ENCODE peak calls at places on chromosomes 6 and 20, in four cellular contexts. B is IMR-90, O is neuronal stem cell, R is H1. T is an unnamed sample.

GRCh38 chr6:52910091-52910490 is 593 bp upstream of the GSTA3 start:
- DNase-seq in O (no peak), R (no peak), B (no peak), T (peak; percentile 94)

GRCh38 chr20:47181056-47181862 is 175.2 kb downstream of the ZMYND8 start:
- DNase-seq in B (peak; percentile 83), R (no peak), O (no peak), T (peak; percentile 60)

GRCh38 chr6:56902551-56903464 is 52.1 kb upstream of the BEND6 start:
- DNase-seq in B (peak; percentile 76), R (no peak), O (peak; percentile 14), T (no peak)

GRCh38 chr6:99945995-99946394 is 48.0 kb downstream of the MCHR2 start:
- DNase-seq in R (no peak), B (no peak), O (no peak), T (no peak)

GRCh38 chr6:101413773-101414172 is 20.3 kb downstream of the GRIK2 start:
- DNase-seq in B (no peak), O (no peak), R (no peak), T (no peak)

GRCh38 chr6:47536816-47537401 is 59.3 kb downstream of the CD2AP start:
- DNase-seq in O (no peak), R (no peak), B (no peak), T (no peak)

GRCh38 chr20:34045294-34045693 is 51.6 kb downstream of the RALY start:
- DNase-seq in R (no peak), B (peak; percentile 18), O (no peak), T (no peak)

GRCh38 chr6:82909551-82909950 is 156.1 kb downstream of the UBE3D start:
- DNase-seq in B (no peak), R (no peak), O (no peak), T (no peak)

GRCh38 chr6:149923327-149923986 is 536 bp upstream of the RAET1G start:
- DNase-seq in O (no peak), B (no peak), R (no peak), T (no peak)

GRCh38 chr6:159608961-159609673 is 83.9 kb downstream of the SOD2 start:
- DNase-seq in R (no peak), B (peak; percentile 28), O (no peak), T (peak; percentile 72)

GRCh38 chr6:20708367-20709124 is 174.3 kb downstream of the CDKAL1 start:
- DNase-seq in R (no peak), O (no peak), B (peak; percentile 31), T (no peak)

GRCh38 chr20:33668791-33669155 is 2.0 kb downstream of the ACTL10 start:
- DNase-seq in B (no peak), O (no peak), R (no peak), T (no peak)

GRCh38 chr6:56649053-56649769 is 6.5 kb upstream of the DST start:
- DNase-seq in R (no peak), B (no peak), O (no peak), T (no peak)

GRCh38 chr6:151161363-151161762 is 78.4 kb upstream of the AKAP12 start:
- DNase-seq in O (no peak), R (no peak), B (no peak), T (peak; percentile 49)

GRCh38 chr6:8651998-8652397 is 216.7 kb upstream of the SLC35B3 start:
- DNase-seq in R (no peak), O (no peak), B (no peak), T (no peak)

GRCh38 chr20:40082436-40082835 is 606.6 kb downstream of the MAFB start:
- DNase-seq in O (no peak), R (no peak), B (no peak), T (no peak)

GRCh38 chr6:139608872-139609271 is 234.4 kb upstream of the CITED2 start:
- DNase-seq in B (peak; percentile 83), O (no peak), R (no peak), T (no peak)

GRCh38 chr6:36050947-36051710 is 23.5 kb downstream of the MAPK14 start:
- DNase-seq in R (no peak), B (no peak), O (no peak), T (no peak)

GRCh38 chr20:24423794-24424307 is 45.6 kb upstream of the SYNDIG1 start:
- DNase-seq in O (no peak), R (no peak), B (no peak), T (no peak)

GRCh38 chr20:58408603-58409246 is 19.7 kb downstream of the VAPB start:
- DNase-seq in R (no peak), B (no peak), O (no peak), T (no peak)

GRCh38 chr6:125030969-125031368 is 68.7 kb downstream of the RNF217 start:
- DNase-seq in O (no peak), B (no peak), R (no peak), T (no peak)

GRCh38 chr6:33851959-33852358 is 48.2 kb upstream of the MLN start:
- DNase-seq in B (no peak), R (peak; percentile 71), O (peak; percentile 15), T (no peak)

GRCh38 chr6:73514746-73515110 is 6.1 kb downstream of the EEF1A1 start:
- DNase-seq in R (no peak), O (no peak), B (peak; percentile 34), T (no peak)

GRCh38 chr20:54176610-54177009 is 2.8 kb upstream of the CYP24A1 start:
- DNase-seq in O (no peak), B (no peak), R (no peak), T (peak; percentile 86)

GRCh38 chr6:105991561-105992314 is 94.4 kb upstream of the PRDM1 start:
- DNase-seq in O (no peak), B (no peak), R (peak; percentile 67), T (peak; percentile 65)

DNA sequence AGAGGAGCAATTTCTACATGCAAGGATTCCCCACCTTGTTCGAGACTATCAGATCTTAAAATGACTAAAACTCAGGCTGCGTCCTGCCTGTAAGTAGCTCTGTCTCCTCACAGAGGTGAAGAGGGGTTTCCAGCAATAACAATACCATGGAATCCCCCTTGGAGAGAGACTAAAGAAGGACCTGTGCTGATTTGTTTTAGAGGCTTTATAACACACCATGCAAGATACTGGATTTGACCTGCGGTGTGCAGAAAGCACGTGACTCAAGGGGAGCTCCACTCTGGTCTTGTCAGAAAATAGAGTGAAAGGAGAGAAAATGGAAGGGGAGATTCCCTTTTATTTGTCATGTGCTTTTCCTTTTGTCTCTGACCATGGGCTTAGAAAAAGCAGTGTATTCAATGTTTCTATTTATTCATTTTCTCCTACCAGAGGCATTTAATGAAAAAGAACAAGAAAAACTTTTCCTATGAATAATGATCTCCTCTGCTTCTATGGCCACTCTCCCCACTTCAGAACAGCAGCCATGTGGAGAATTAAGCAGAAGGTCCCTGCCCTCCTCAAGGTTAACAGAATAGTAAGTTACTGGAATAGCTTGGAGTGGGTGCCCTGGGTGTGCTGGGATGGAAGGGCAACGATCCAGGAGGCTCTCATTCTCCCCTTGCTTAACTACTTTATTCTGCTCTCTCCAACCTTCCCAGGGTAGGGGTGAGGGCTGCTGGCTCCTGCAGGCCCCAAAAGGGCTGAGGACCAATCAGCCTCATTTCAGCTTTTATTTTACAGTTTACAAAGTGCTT is 19.2 kb upstream of the MRPS10 start:
- DNase-seq in R (no peak), O (no peak), B (no peak), T (no peak)
- H3K14ac ChIP-seq in R (no peak overlapping the region), O (no peak overlapping the region), B (no peak overlapping the region), T (no peak overlapping the region)

GRCh38 chr6:26288155-26288554 is 76.8 kb upstream of the BTN3A2 start:
- DNase-seq in R (no peak), O (no peak), B (no peak), T (no peak)

GRCh38 chr6:26286168-26286854 is 78.7 kb upstream of the BTN3A2 start:
- DNase-seq in B (peak; percentile 68), R (peak; percentile 86), O (peak; percentile 75), T (peak; percentile 59)

GRCh38 chr6:26280409-26280808 is 84.6 kb upstream of the BTN3A2 start:
- DNase-seq in B (no peak), O (no peak), R (no peak), T (no peak)

GRCh38 chr6:26284537-26285142 is 80.4 kb upstream of the BTN3A2 start:
- DNase-seq in R (peak; percentile 59), O (no peak), B (peak; percentile 74), T (peak; percentile 55)

DNA sequence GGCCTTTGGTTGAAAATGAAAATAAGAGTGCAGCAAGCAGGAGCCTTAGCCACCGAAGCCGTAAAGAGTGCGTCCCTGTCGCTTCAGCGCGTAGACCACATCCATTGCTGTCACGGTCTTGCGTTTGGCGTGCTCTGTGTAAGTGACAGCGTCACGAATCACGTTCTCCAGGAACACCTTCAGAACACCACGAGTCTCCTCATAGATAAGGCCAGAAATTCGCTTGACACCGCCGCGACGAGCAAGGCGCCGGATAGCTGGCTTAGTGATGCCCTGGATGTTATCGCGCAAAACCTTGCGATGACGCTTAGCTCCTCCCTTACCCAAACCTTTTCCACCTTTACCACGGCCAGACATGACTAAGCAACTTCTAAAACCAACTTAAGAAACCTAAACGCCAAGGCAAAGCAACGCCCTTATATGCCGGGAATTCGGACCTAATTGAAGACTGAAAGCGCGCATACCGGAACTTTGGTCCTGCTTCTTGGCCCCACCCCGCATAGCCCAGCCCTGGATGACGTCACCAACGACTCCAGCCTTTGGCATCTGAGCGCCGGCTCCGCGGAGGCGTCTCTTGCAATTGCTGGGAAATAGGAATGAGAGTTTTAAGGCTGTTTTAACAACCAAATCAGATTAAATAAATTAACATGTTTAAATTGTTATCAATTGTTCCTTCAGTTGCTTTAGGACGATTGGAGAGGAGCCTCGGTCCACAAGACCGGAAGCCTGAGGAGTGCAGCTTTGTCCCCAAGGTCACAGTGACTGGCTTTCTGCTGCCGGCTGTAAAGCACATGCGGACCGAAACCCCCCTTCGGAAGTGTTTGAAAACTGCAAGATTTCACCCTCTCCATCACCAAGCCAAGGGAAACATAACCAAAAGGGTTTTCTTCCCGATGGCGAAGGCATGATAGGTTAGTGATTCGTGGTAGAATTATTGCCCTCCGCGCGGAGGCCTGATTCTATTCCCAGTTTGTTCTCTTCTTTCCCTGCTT is 79.6 kb upstream of the BTN3A2 start:
- DNase-seq in R (peak; percentile 94), O (peak; percentile 98), B (peak; percentile 99), T (peak; percentile 99)
- H3K14ac ChIP-seq in R (no peak overlapping the region), O (no peak overlapping the region), B (peak overlapping the region; percentile 70), T (peak overlapping the region; percentile 50)

GRCh38 chr20:8431538-8432434 is 299.7 kb downstream of the PLCB1 start:
- DNase-seq in O (no peak), B (no peak), R (no peak), T (no peak)
- H3K14ac ChIP-seq in O (no peak overlapping the region), B (no peak overlapping the region), R (no peak overlapping the region), T (no peak overlapping the region)

GRCh38 chr6:166764473-166765233 is 137.6 kb upstream of the RPS6KA2 start:
- DNase-seq in O (no peak), R (no peak), B (no peak), T (no peak)
- H3K14ac ChIP-seq in O (peak overlapping the region; percentile 83), R (no peak overlapping the region), B (no peak overlapping the region), T (no peak overlapping the region)